ENCODE peak calls at places on chromosome 6, in ten cellular contexts. E, K, S, U, B, G, D, C, M and N are unnamed samples.

GRCh38 chr6:158255974-158256601 is 56.2 kb upstream of the TULP4 start:
- DNase-seq in B (no peak), E (no peak), K (no peak), C (no peak), G (no peak), U (no peak), D (no peak), M (no peak), S (no peak), N (no peak)

GRCh38 chr6:41088451-41088850 is 15.7 kb downstream of the NFYA start:
- DNase-seq in M (no peak), E (no peak), G (no peak), C (no peak), D (no peak), K (peak), B (no peak), S (no peak), U (no peak), N (no peak)

GRCh38 chr6:62441182-62441581 is 155.2 kb upstream of the KHDRBS2 start:
- DNase-seq in U (no peak), E (no peak), K (no peak), S (no peak), B (no peak), M (no peak), G (no peak), C (no peak), D (no peak), N (no peak)

GRCh38 chr6:1872649-1873131 is 263.0 kb downstream of the FOXC1 start:
- DNase-seq in E (no peak), M (peak), U (peak), K (peak), G (no peak), B (no peak), D (peak), S (no peak), C (no peak), N (no peak)

GRCh38 chr6:136761227-136761922 is 30.9 kb downstream of the MAP3K5 start:
- DNase-seq in D (peak), G (peak), U (peak), B (no peak), C (no peak), M (no peak), S (no peak), K (peak), E (no peak), N (no peak)

GRCh38 chr6:143958839-143959399 is 49.1 kb downstream of the PLAGL1 start:
- DNase-seq in C (no peak), S (peak), M (no peak), B (no peak), D (no peak), U (no peak), K (no peak), G (no peak), E (no peak), N (no peak)

GRCh38 chr6:148265058-148265457 is 77.6 kb upstream of the SASH1 start:
- DNase-seq in G (no peak), D (peak), B (no peak), S (no peak), K (no peak), U (no peak), C (no peak), M (no peak), E (no peak), N (no peak)

GRCh38 chr6:124949706-124950105 is 12.5 kb upstream of the RNF217 start:
- DNase-seq in G (no peak), K (no peak), D (no peak), S (no peak), B (no peak), C (no peak), M (no peak), E (no peak), U (no peak), N (no peak)

GRCh38 chr6:149169761-149170359 is 147.7 kb upstream of the TAB2 start:
- DNase-seq in U (no peak), G (peak), S (no peak), M (no peak), K (no peak), E (no peak), D (no peak), C (no peak), B (no peak), N (no peak)

GRCh38 chr6:79167931-79168694 is 66.4 kb downstream of the HMGN3 start:
- DNase-seq in S (no peak), B (no peak), K (peak), G (no peak), D (no peak), E (no peak), C (no peak), U (peak), M (no peak), N (no peak)

GRCh38 chr6:72290620-72291019 is 331.2 kb upstream of the KCNQ5 start:
- DNase-seq in M (no peak), U (no peak), C (no peak), K (no peak), E (no peak), B (no peak), S (no peak), D (no peak), G (no peak), N (no peak)

GRCh38 chr6:164114656-164115055 is 700.1 kb downstream of the QKI start:
- DNase-seq in E (no peak), U (no peak), D (no peak), M (no peak), K (no peak), S (no peak), B (no peak), C (no peak), G (no peak), N (no peak)

GRCh38 chr6:150739711-150740349 is 125.7 kb upstream of the MTHFD1L start:
- DNase-seq in C (no peak), D (no peak), G (no peak), E (no peak), S (no peak), U (no peak), B (no peak), M (no peak), K (no peak), N (no peak)

GRCh38 chr6:151675746-151676459 is 131.6 kb upstream of the ESR1 start:
- DNase-seq in C (peak), U (peak), D (peak), K (peak), E (peak), B (no peak), G (peak), M (no peak), S (peak), N (peak)

GRCh38 chr6:121732641-121733040 is 297.2 kb downstream of the GJA1 start:
- DNase-seq in K (peak), D (no peak), C (no peak), U (no peak), S (no peak), M (no peak), B (no peak), E (no peak), G (no peak), N (no peak)

GRCh38 chr6:142207265-142207877 is 60.3 kb downstream of the VTA1 start:
- DNase-seq in E (no peak), G (peak), U (peak), S (peak), M (peak), B (no peak), D (peak), C (no peak), K (peak), N (no peak)

GRCh38 chr6:122407712-122408111 is 8.3 kb downstream of the HSF2 start:
- DNase-seq in U (peak), B (no peak), D (no peak), M (no peak), E (no peak), C (no peak), K (no peak), S (no peak), G (no peak), N (no peak)

GRCh38 chr6:70412797-70413113 is 553 bp upstream of the FAM135A start:
- DNase-seq in D (no peak), K (no peak), E (no peak), G (no peak), S (no peak), M (no peak), U (no peak), C (no peak), B (no peak), N (no peak)

GRCh38 chr6:134546962-134547645 is 229.2 kb upstream of the SGK1 start:
- DNase-seq in K (no peak), U (no peak), D (no peak), S (no peak), C (no peak), B (no peak), M (no peak), G (no peak), E (no peak), N (no peak)

GRCh38 chr6:116221067-116221466 is 32.8 kb downstream of the TSPYL4 start:
- DNase-seq in C (no peak), U (peak), G (no peak), S (no peak), K (peak), E (no peak), M (no peak), D (no peak), B (no peak), N (no peak)

GRCh38 chr6:57013501-57013900 is 33.0 kb upstream of the KIAA1586 start:
- DNase-seq in S (no peak), M (peak), U (peak), K (peak), E (no peak), C (no peak), G (no peak), D (no peak), B (no peak), N (no peak)

GRCh38 chr6:157464653-157465535 is 83.9 kb downstream of the ZDHHC14 start:
- DNase-seq in G (peak), M (no peak), D (no peak), C (no peak), E (no peak), B (no peak), U (peak), K (no peak), S (no peak), N (no peak)

GRCh38 chr6:142722010-142722409 is 223.0 kb downstream of the HIVEP2 start:
- DNase-seq in D (no peak), G (peak), C (no peak), B (no peak), M (no peak), U (no peak), K (no peak), S (no peak), E (no peak), N (no peak)

GRCh38 chr6:125952764-125953501 is 3.6 kb upstream of the HINT3 start:
- DNase-seq in C (no peak), S (no peak), M (no peak), K (no peak), G (peak), U (peak), B (no peak), E (peak), D (peak), N (no peak)

DNA sequence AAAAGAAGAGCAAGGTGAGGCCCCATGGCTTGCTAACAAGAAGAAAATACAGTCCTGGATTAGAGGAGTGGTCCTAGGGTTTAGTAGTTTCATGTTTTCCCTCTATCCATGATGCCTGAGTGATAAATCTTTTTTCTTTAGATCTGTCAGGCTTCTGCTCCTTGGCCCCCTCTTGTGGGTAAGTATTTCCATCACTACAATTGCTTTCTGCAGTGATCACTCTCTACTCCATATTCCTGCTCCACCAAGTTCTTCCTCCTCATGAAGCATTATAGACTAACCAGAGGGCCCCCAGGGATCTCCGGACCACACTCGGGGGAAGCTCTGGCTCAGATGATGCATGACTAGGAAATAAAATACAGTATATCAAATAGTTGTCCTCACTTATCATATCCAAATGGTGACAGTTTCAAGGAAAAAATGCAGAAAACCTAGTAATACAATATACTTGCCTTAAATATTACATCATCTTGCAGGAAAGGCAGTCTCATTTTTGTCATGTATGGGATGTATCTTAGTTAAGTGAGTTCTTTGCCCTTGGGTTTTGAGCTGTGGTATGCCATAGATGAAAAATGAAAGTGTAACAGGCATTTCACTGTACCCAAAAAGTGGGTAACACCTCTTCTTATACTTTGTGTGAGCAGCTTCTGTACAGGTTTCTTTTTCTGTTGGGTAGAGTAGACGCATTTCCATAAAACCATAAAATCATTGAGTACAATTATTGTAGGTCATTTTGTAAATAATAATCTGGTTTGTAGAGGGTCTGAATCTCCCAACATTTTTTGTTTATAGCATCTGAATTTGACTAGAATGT is 200.9 kb upstream of the EYA4 start:
- DNase-seq in C (peak), E (no peak), G (peak), U (peak), S (peak), K (peak), B (no peak), D (no peak), M (no peak), N (no peak)
- TF ChIP-seq CTCF in C (peak), E (no peak), G (peak), U (peak), S (peak), K (peak), B (no peak), D (no peak), M (peak), N (peak)

GRCh38 chr6:99802396-99803031 is 191.5 kb downstream of the MCHR2 start:
- DNase-seq in E (no peak), B (no peak), K (no peak), C (no peak), U (peak), G (no peak), D (no peak), S (no peak), M (no peak), N (no peak)
- TF ChIP-seq CTCF in E (no peak), B (no peak), K (no peak), C (no peak), U (peak), G (no peak), D (no peak), S (peak), M (peak), N (no peak)

GRCh38 chr6:132734694-132735236 is 20.9 kb upstream of the VNN1 start:
- DNase-seq in C (no peak), K (peak), D (peak), B (no peak), S (no peak), U (peak), G (no peak), E (no peak), M (no peak), N (no peak)
- TF ChIP-seq CTCF in C (peak), K (peak), D (no peak), B (no peak), S (no peak), U (peak), G (no peak), E (no peak), M (peak), N (no peak)

DNA sequence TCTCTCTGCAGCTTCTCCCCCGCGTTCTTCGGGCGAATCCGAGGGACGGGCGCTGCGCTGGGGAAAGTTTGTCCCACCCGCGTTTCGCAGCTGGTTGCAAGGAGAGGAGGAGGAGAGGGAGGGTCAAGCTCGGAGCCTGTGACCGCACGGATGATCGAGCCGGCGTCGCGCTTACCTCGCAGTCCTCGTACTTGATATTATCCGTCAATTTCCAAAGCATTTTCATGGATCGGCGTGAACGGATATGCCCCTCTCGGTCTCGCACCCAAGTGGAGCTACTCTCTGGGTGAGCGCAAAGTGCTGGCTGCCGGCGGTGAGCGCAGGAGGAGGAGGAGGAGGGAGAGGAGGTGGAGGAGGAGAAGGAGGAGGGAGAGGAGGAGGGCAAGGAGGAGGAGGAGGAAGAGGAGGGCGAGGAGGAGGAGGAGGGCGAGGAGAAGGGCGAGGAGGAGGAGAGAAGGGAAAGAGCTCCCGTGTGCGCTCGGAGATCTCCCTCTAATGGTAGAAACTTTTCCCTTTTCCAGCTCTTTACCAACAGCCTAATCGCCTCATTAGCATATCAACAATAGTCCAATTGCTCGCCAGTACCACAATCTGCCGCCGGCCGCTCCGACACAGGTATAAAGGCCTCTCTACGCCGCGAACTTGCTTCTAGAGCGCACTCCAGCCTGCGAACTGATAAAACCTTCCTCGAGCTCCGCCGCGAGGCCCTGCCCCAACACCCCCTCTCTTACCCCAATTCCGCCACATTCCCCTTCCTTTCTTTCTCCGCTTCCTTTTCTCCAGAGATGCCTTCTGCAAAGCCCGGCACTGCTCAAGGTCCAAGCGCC is at the start of gene TFAP2A:
- DNase-seq in G (no peak), D (no peak), C (peak), B (no peak), S (no peak), U (peak), M (peak), E (no peak), K (peak), N (no peak)
- TF ChIP-seq CTCF in G (no peak), D (no peak), C (peak), B (no peak), S (peak), U (peak), M (peak), E (no peak), K (peak), N (no peak)

DNA sequence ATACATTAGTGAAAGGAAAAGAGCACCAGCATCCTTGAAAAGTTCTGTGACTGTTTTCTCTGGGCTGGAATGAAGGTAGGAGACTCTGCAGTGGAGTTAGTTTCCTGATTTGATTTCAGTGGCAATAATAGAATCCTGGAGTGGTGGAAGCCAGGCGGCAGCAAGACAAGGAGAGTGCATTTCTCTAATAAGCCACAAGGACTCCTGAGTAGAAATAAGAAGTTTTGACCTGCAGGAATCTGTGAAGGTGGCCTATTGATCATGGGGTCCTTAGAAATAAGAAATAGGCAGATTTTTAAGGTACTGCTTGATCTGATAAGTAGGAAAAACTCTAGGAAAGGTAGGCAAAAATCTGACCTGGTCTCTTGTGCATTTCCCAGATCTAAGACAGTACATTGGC is 68.4 kb upstream of the ELOVL5 start:
- DNase-seq in U (no peak), K (no peak), C (no peak), M (no peak), G (no peak), D (no peak), B (no peak), E (no peak), S (no peak), N (no peak)
- TF ChIP-seq CTCF in U (no peak), K (no peak), C (no peak), M (no peak), G (no peak), D (no peak), B (no peak), E (no peak), S (peak), N (no peak)

GRCh38 chr6:170289108-170289931 is 1.6 kb downstream of the DLL1 start:
- DNase-seq in S (no peak), G (no peak), K (no peak), B (peak), M (no peak), C (no peak), E (peak), U (no peak), D (no peak), N (no peak)

GRCh38 chr6:170286246-170286933 is 4.5 kb downstream of the DLL1 start:
- DNase-seq in U (peak), B (no peak), E (peak), M (no peak), D (no peak), K (peak), G (no peak), C (no peak), S (peak), N (no peak)

GRCh38 chr6:170286934-170287265 is 4.0 kb downstream of the DLL1 start:
- DNase-seq in U (no peak), D (no peak), M (no peak), B (no peak), K (no peak), G (no peak), E (no peak), S (no peak), C (no peak), N (no peak)

GRCh38 chr6:170288091-170288631 is 2.7 kb downstream of the DLL1 start:
- DNase-seq in E (no peak), K (no peak), U (no peak), G (no peak), B (peak), S (no peak), C (no peak), M (no peak), D (no peak), N (no peak)

GRCh38 chr6:170287371-170287876 is 3.5 kb downstream of the DLL1 start:
- DNase-seq in S (no peak), U (no peak), M (no peak), E (no peak), D (no peak), C (no peak), G (no peak), K (no peak), B (peak), N (no peak)
- TF ChIP-seq CTCF in S (no peak), U (no peak), M (no peak), E (no peak), D (no peak), C (no peak), G (no peak), K (no peak), B (no peak), N (no peak)